ENCODE peak calls at places on chromosomes 5 and 9, in six cellular contexts. Q is upper lobe of left lung, E is esophagus squamous epithelium, F is gastrocnemius medialis, L is ovary, X is suprapubic skin. H is an unnamed sample.

GRCh38 chr9:12426198-12426864 is 266.9 kb upstream of the TYRP1 start:
- DNase-seq in E (no peak), L (no peak), X (no peak), Q (no peak), F (no peak), H (no peak)

GRCh38 chr9:134858051-134858841 is 22.4 kb upstream of the FCN2 start:
- DNase-seq in F (no peak), X (peak; percentile 62), E (no peak), Q (peak; percentile 19), L (peak; percentile 61), H (no peak)

GRCh38 chr9:126623667-126624452 is 10.1 kb downstream of the LMX1B start:
- DNase-seq in F (no peak), X (no peak), E (no peak), Q (no peak), L (no peak), H (no peak)

GRCh38 chr5:40796487-40796889 is 1.7 kb downstream of the PRKAA1 start:
- DNase-seq in L (no peak), Q (peak; percentile 32), F (no peak), E (no peak), X (no peak), H (peak; percentile 29)

GRCh38 chr5:174119386-174119785 is 73.9 kb downstream of the NSG2 start:
- DNase-seq in E (no peak), L (no peak), Q (no peak), X (no peak), F (no peak), H (no peak)

GRCh38 chr5:178458140-178458539 is 132.1 kb downstream of the COL23A1 start:
- DNase-seq in F (no peak), X (peak; percentile 34), E (no peak), L (no peak), Q (no peak), H (no peak)

GRCh38 chr5:181053760-181054122 is 13.7 kb downstream of the BTNL9 start:
- DNase-seq in X (no peak), L (no peak), F (no peak), Q (no peak), E (no peak), H (no peak)

GRCh38 chr5:14331377-14331776 is 188.2 kb downstream of the TRIO start:
- DNase-seq in F (no peak), X (no peak), Q (no peak), L (no peak), E (no peak), H (no peak)

GRCh38 chr9:134618163-134618822 is 23.3 kb upstream of the COL5A1 start:
- DNase-seq in F (peak; percentile 8), Q (peak; percentile 19), E (no peak), L (no peak), X (peak; percentile 76), H (peak; percentile 17)

GRCh38 chr5:33433303-33434255 is 7.2 kb upstream of the TARS1 start:
- DNase-seq in X (no peak), F (no peak), E (no peak), L (no peak), Q (no peak), H (no peak)

GRCh38 chr9:81361311-81361710 is 328.0 kb downstream of the TLE1 start:
- DNase-seq in Q (no peak), X (no peak), E (no peak), L (no peak), F (no peak), H (no peak)

GRCh38 chr9:86407022-86407421 is 52.8 kb upstream of the TUT7 start:
- DNase-seq in L (no peak), X (no peak), F (no peak), E (no peak), Q (peak; percentile 36), H (no peak)

GRCh38 chr5:61030163-61030482 is 85.1 kb downstream of the NDUFAF2 start:
- DNase-seq in F (no peak), X (no peak), Q (no peak), E (no peak), L (no peak), H (no peak)

GRCh38 chr9:131804826-131805225 is 65.0 kb upstream of the RAPGEF1 start:
- DNase-seq in X (no peak), F (no peak), Q (no peak), E (no peak), L (no peak), H (no peak)

GRCh38 chr9:102778756-102779155 is 216.4 kb upstream of the CYLC2 start:
- DNase-seq in X (no peak), Q (no peak), E (no peak), L (no peak), F (no peak), H (no peak)

GRCh38 chr5:107917983-107918382 is 247.2 kb upstream of the EFNA5 start:
- DNase-seq in F (no peak), L (no peak), Q (no peak), X (no peak), E (no peak), H (no peak)

GRCh38 chr5:133370281-133370890 is 242.0 kb downstream of the FSTL4 start:
- DNase-seq in F (no peak), X (peak; percentile 61), E (no peak), Q (no peak), L (no peak), H (no peak)

GRCh38 chr9:123397975-123398374 is 42.0 kb downstream of the CRB2 start:
- DNase-seq in F (no peak), X (no peak), Q (no peak), E (no peak), L (no peak), H (no peak)

GRCh38 chr5:127924606-127925005 is 159.0 kb upstream of the SLC12A2 start:
- DNase-seq in L (no peak), Q (no peak), E (no peak), F (no peak), X (no peak), H (no peak)

GRCh38 chr9:69976165-69976564 is 67.5 kb upstream of the MAMDC2 start:
- DNase-seq in E (no peak), F (no peak), X (no peak), Q (no peak), L (no peak), H (no peak)

GRCh38 chr5:123181394-123181801 is 92.4 kb downstream of the PRDM6 start:
- DNase-seq in E (no peak), X (no peak), Q (no peak), L (no peak), F (no peak), H (no peak)

GRCh38 chr5:124162782-124163532 is 583.5 kb downstream of the ZNF608 start:
- DNase-seq in E (no peak), L (no peak), F (no peak), X (no peak), Q (no peak), H (no peak)

GRCh38 chr9:130885422-130886375 is 10.9 kb downstream of the QRFP start:
- DNase-seq in Q (no peak), F (no peak), X (no peak), E (no peak), L (no peak), H (no peak)

GRCh38 chr5:10607023-10607665 is 43.3 kb downstream of the ANKRD33B start:
- DNase-seq in Q (peak; percentile 58), F (peak; percentile 31), E (no peak), L (no peak), X (no peak), H (no peak)

GRCh38 chr9:31140316-31140715 is 1244.1 kb upstream of the ACO1 start:
- DNase-seq in F (no peak), Q (no peak), X (no peak), L (no peak), E (no peak), H (no peak)

GRCh38 chr5:3709058-3709723 is 113.6 kb downstream of the IRX1 start:
- DNase-seq in F (no peak), L (no peak), E (no peak), Q (no peak), X (no peak), H (no peak)

GRCh38 chr5:123444016-123444415 is 20.8 kb upstream of the CEP120 start:
- DNase-seq in E (no peak), Q (no peak), L (no peak), X (no peak), F (no peak), H (no peak)

GRCh38 chr9:76115396-76115795 is 224.9 kb downstream of the PCSK5 start:
- DNase-seq in E (no peak), Q (no peak), X (no peak), F (no peak), L (no peak), H (no peak)

GRCh38 chr9:135591491-135592330 is 30.2 kb downstream of the PAEP start:
- DNase-seq in E (no peak), L (no peak), Q (peak; percentile 17), F (no peak), X (no peak), H (no peak)

GRCh38 chr5:127002390-127002789 is 28.0 kb downstream of the MARCHF3 start:
- DNase-seq in Q (no peak), F (no peak), X (no peak), L (no peak), E (no peak), H (no peak)

GRCh38 chr5:163105456-163105855 is 331.9 kb upstream of the CCNG1 start:
- DNase-seq in F (no peak), X (no peak), Q (no peak), L (no peak), E (no peak), H (no peak)

GRCh38 chr5:179801304-179802206 is 5.1 kb downstream of the MGAT4B start:
- DNase-seq in X (peak; percentile 88), F (peak; percentile 76), Q (peak; percentile 85), L (peak; percentile 79), E (peak; percentile 41), H (peak; percentile 65)

GRCh38 chr5:43110606-43111170 is 10.0 kb upstream of the ZNF131 start:
- DNase-seq in L (no peak), X (no peak), Q (no peak), F (no peak), E (no peak), H (no peak)

GRCh38 chr9:21153688-21154608 is 12.3 kb upstream of the IFNW1 start:
- DNase-seq in Q (no peak), E (no peak), F (no peak), L (no peak), X (no peak), H (peak; percentile 22)

GRCh38 chr5:55480781-55481180 is 54.0 kb downstream of the PLPP1 start:
- DNase-seq in F (no peak), Q (no peak), X (no peak), L (no peak), E (no peak), H (no peak)

GRCh38 chr5:150146862-150147579 is 8.6 kb downstream of the PDGFRB start:
- DNase-seq in E (no peak), X (no peak), F (no peak), Q (no peak), L (peak; percentile 39), H (no peak)
- H3K4me1 ChIP-seq in E (peaks cover 38% of the 10 kb centered on the region), X (peaks cover 40% of the 10 kb centered on the region), F (no peaks in the 10 kb centered on the region), Q (peaks cover 12% of the 10 kb centered on the region), L (peaks cover 45% of the 10 kb centered on the region), H (peaks cover 97% of the 10 kb centered on the region)

GRCh38 chr9:34237836-34238235 is 59.0 kb downstream of the UBAP1 start:
- DNase-seq in F (no peak), L (no peak), Q (no peak), X (no peak), E (no peak), H (no peak)
- H3K9me3 ChIP-seq in F (no peaks in the 10 kb centered on the region), L (no peaks in the 10 kb centered on the region), Q (no peaks in the 10 kb centered on the region), X (no peaks in the 10 kb centered on the region), E (no peaks in the 10 kb centered on the region), H (no peaks in the 10 kb centered on the region)

GRCh38 chr5:67014957-67015400 is 181.6 kb downstream of the CD180 start:
- DNase-seq in X (no peak), F (no peak), L (no peak), E (no peak), Q (no peak), H (no peak)
- TF ChIP-seq POLR2A in X (no peak), F (peak; percentile 68), L (no peak), E (no peak), Q (peak; percentile 31), H (no peak)

GRCh38 chr5:171957591-171958251 is 48.7 kb downstream of the FBXW11 start:
- DNase-seq in Q (no peak), X (no peak), L (no peak), E (no peak), F (no peak), H (no peak)
- H3K4me1 ChIP-seq in Q (peaks cover 60% of the 10 kb centered on the region), X (peaks cover 68% of the 10 kb centered on the region), L (peaks cover 13% of the 10 kb centered on the region), E (peaks cover 50% of the 10 kb centered on the region), F (peaks cover 77% of the 10 kb centered on the region), H (peaks cover 20% of the 10 kb centered on the region)

H was measured in tibial nerve.